ENCODE peak calls at places on chromosomes 6 and 20, in nine cellular contexts. O is heart left ventricle, Y is A549, W is tibial nerve, A is uterus, V is ovary, F is body of pancreas, D is stomach, J is sigmoid colon. Z is an unnamed sample. For H3K4me1, the result is how much of the 10 kb centered on the place peaks cover.

GRCh38 chr20:53959849-53960585 is 110.4 kb downstream of the BCAS1 start:
- DNase-seq in O (peak), Y (peak), W (no peak), A (peak), V (no peak), F (no peak), D (no peak), J (no peak), Z (no peak)

GRCh38 chr20:44594730-44595129 is 12.4 kb downstream of the PKIG start:
- DNase-seq in O (peak), Y (peak), W (no peak), A (no peak), V (no peak), F (no peak), D (no peak), J (no peak), Z (no peak)

GRCh38 chr6:154370545-154370944 is 13.9 kb upstream of the IPCEF1 start:
- DNase-seq in O (no peak), Y (peak), W (no peak), A (no peak), V (no peak), F (no peak), D (no peak), J (no peak), Z (peak)

GRCh38 chr6:116136933-116137340 is 11.0 kb upstream of the COL10A1 start:
- DNase-seq in O (no peak), Y (no peak), W (no peak), A (no peak), V (no peak), F (no peak), D (no peak), J (no peak), Z (no peak)

GRCh38 chr20:50020283-50020682 is 37.5 kb downstream of the SNAI1 start:
- DNase-seq in O (no peak), Y (peak), W (no peak), A (no peak), V (no peak), F (no peak), D (no peak), J (no peak), Z (no peak)

GRCh38 chr6:135428078-135428477 is 69.5 kb downstream of the AHI1 start:
- DNase-seq in O (no peak), Y (no peak), W (no peak), A (no peak), V (no peak), F (no peak), D (no peak), J (no peak), Z (no peak)

GRCh38 chr6:93685494-93685893 is 266.1 kb upstream of the EPHA7 start:
- DNase-seq in O (no peak), Y (no peak), W (no peak), A (no peak), V (no peak), F (no peak), D (no peak), J (no peak), Z (no peak)

GRCh38 chr20:59123011-59123676 is 40.5 kb upstream of the ZNF831 start:
- DNase-seq in O (no peak), Y (no peak), W (no peak), A (no peak), V (no peak), F (no peak), D (no peak), J (no peak), Z (no peak)

GRCh38 chr6:124007915-124008688 is 204.4 kb downstream of the NKAIN2 start:
- DNase-seq in O (no peak), Y (no peak), W (no peak), A (no peak), V (no peak), F (no peak), D (no peak), J (no peak), Z (no peak)

GRCh38 chr6:92468066-92468465 is 951.3 kb downstream of the EPHA7 start:
- DNase-seq in O (no peak), Y (no peak), W (no peak), A (no peak), V (no peak), F (no peak), D (no peak), J (no peak), Z (no peak)

GRCh38 chr20:62266340-62266739 is 28.0 kb downstream of the OSBPL2 start:
- DNase-seq in O (no peak), Y (peak), W (no peak), A (no peak), V (no peak), F (no peak), D (no peak), J (no peak), Z (no peak)

GRCh38 chr6:134956676-134957075 is 6.8 kb upstream of the ALDH8A1 start:
- DNase-seq in O (no peak), Y (no peak), W (no peak), A (no peak), V (no peak), F (no peak), D (no peak), J (no peak), Z (no peak)

GRCh38 chr6:151081658-151082057 is 158.1 kb upstream of the AKAP12 start:
- DNase-seq in O (no peak), Y (no peak), W (no peak), A (no peak), V (no peak), F (no peak), D (no peak), J (no peak), Z (no peak)

GRCh38 chr6:39207421-39208232 is 21.6 kb downstream of the KCNK5 start:
- DNase-seq in O (no peak), Y (no peak), W (no peak), A (no peak), V (no peak), F (peak), D (no peak), J (no peak), Z (no peak)

GRCh38 chr6:122109075-122109474 is 290.4 kb upstream of the HSF2 start:
- DNase-seq in O (no peak), Y (no peak), W (no peak), A (no peak), V (no peak), F (no peak), D (no peak), J (no peak), Z (no peak)
- TF ChIP-seq POLR2A in O (no peak), Y (no peak), W (no peak), A (no peak), V (no peak), F (no peak), D (no peak), J (no peak), Z (no peak)

GRCh38 chr6:36035240-36035639 is 7.6 kb downstream of the MAPK14 start:
- DNase-seq in O (no peak), Y (no peak), W (no peak), A (no peak), V (no peak), F (no peak), D (no peak), J (no peak), Z (no peak)

GRCh38 chr6:36033935-36034334 is 6.3 kb downstream of the MAPK14 start:
- DNase-seq in O (no peak), Y (peak), W (no peak), A (no peak), V (no peak), F (no peak), D (no peak), J (no peak), Z (no peak)

GRCh38 chr6:36029464-36029863 is 1.9 kb downstream of the MAPK14 start:
- DNase-seq in O (no peak), Y (peak), W (no peak), A (no peak), V (no peak), F (no peak), D (no peak), J (no peak), Z (no peak)

GRCh38 chr6:36028887-36029324 is 1.3 kb downstream of the MAPK14 start:
- DNase-seq in O (peak), Y (peak), W (peak), A (peak), V (peak), F (peak), D (peak), J (peak), Z (peak)

DNA sequence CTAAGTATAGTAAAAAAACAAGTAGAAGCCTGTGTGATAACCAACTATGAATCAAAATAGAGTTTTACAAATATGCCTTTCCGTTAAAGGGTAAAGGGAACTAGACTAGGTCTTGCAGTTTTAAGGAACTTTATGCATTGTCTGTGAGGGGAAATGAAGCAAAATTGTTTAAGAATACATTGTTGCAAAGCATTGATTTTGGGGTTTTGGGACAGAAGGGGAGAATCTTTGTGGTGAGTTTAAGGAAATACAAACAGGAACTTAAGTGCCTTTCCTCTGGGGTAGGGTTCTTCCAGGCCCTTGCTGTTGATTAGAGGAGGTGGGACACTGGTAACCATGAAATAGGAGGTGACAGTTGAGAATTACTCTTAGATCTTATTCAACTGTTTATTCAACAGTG is 4.6 kb downstream of the MAPK14 start:
- DNase-seq in O (no peak), Y (no peak), W (no peak), A (no peak), V (no peak), F (no peak), D (no peak), J (no peak), Z (no peak)
- H3K27ac ChIP-seq in O (no peak), Y (no peak), W (no peak), A (no peak), V (no peak), F (no peak), D (peak), J (no peak), Z (no peak)

DNA sequence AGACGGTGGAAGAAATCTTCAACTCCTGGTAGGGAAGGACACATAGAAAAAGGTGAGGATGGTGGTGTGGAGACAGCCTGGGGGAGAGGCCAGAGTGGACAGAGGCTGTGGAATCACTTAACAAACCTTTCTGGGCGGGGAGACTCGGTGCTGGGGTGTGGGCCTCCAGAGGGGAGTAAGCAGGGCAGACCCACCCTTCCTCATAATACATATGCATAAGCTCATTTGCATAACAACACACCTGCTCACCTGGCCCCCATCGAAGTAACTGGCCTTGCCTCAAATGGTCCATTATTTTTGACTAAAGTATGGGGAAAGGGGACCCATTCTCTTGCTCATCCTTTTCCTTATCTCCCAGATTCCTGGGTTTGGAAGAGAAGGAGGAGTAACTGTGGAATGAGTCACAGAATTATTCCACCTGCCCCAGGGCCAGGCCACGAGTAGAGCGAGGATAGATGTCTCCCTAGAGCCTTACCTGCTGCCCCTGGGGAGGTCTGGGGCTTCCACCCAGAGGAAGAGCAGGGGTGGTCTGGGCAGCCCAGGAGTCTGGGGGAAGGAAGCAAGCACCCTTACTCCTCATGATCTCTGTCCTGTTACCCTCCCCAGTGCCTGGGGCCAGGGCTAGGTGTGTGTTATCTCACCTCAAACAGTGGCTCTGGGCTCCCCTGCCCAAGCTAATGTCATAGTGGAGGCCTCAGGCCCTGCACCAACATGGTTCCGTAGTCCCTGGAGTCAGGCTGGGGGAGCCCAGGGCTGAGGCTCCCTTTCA is 10.7 kb upstream of the VEGFA start:
- DNase-seq in O (no peak), Y (no peak), W (no peak), A (no peak), V (peak), F (peak), D (no peak), J (peak), Z (no peak)
- H3K4me1 ChIP-seq in O (under half), Y (under half), W (under half), A (under half), V (under half), F (under half), D (under half), J (under half), Z (under half)

DNA sequence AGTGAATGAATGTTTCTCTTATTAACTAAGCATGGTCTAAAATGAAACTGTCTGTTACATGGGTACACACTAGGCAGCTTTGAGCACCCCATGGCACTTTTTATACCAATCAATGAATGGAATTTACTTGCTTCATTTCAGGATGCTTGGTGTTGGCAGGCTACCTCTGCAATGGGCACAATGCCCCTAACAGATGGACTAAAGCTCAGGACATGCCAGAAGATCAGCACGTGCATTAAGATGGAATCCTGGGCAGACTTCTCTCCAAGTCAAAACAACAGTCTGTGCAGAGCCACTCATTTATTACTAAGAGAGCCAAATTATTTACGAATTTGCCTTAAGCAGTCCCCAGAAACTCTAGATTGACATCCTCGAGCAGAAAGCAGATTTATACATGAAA is 55.8 kb upstream of the SCML4 start:
- DNase-seq in O (no peak), Y (no peak), W (no peak), A (no peak), V (no peak), F (no peak), D (no peak), J (no peak), Z (no peak)
- TF ChIP-seq POLR2A in O (no peak), Y (no peak), W (no peak), A (no peak), V (no peak), F (no peak), D (no peak), J (no peak), Z (no peak)

Z was measured in adrenal gland.